ENCODE peak calls at places on chromosome 3, in four cellular contexts. T is WTC11, P is foreskin fibroblast, J is choroid plexus epithelial cell. D is an unnamed sample.

GRCh38 chr3:123791898-123792297 is 92.2 kb downstream of the MYLK start:
- DNase-seq in T (no peak), P (peak), J (peak), D (peak)

GRCh38 chr3:88467191-88467590 is 317.4 kb downstream of the C3orf38 start:
- DNase-seq in T (peak), P (no peak), J (no peak), D (no peak)

GRCh38 chr3:107674371-107674770 is 151.6 kb downstream of the BBX start:
- DNase-seq in T (no peak), P (no peak), J (no peak), D (no peak)

GRCh38 chr3:111691293-111691909 is 96.3 kb upstream of the ZBED2 start:
- DNase-seq in T (no peak), P (peak), J (peak), D (peak)

GRCh38 chr3:177358085-177358967 is 161.0 kb upstream of the TBL1XR1 start:
- DNase-seq in T (peak), P (peak), J (peak), D (no peak)

GRCh38 chr3:88410259-88410658 is 260.5 kb downstream of the C3orf38 start:
- DNase-seq in T (no peak), P (no peak), J (peak), D (no peak)

GRCh38 chr3:153257673-153258351 is 95.8 kb downstream of the RAP2B start:
- DNase-seq in T (no peak), P (peak), J (peak), D (no peak)

GRCh38 chr3:104596551-104596950 is 770.2 kb upstream of the ALCAM start:
- DNase-seq in T (no peak), P (peak), J (peak), D (peak)

GRCh38 chr3:156732715-156733114 is 58.3 kb downstream of the TIPARP start:
- DNase-seq in T (no peak), P (no peak), J (no peak), D (no peak)

GRCh38 chr3:127706785-127707351 is 34.1 kb downstream of the ABTB1 start:
- DNase-seq in T (no peak), P (no peak), J (no peak), D (no peak)

GRCh38 chr3:192892981-192893827 is 24.5 kb downstream of the MB21D2 start:
- DNase-seq in T (peak), P (peak), J (peak), D (peak)

GRCh38 chr3:16378415-16378814 is 113.4 kb downstream of the OXNAD1 start:
- DNase-seq in T (no peak), P (no peak), J (no peak), D (peak)

GRCh38 chr3:127486337-127486944 is 104.1 kb downstream of the TPRA1 start:
- DNase-seq in T (no peak), P (no peak), J (no peak), D (no peak)

GRCh38 chr3:71447803-71448202 is 135.7 kb downstream of the FOXP1 start:
- DNase-seq in T (no peak), P (no peak), J (peak), D (no peak)

GRCh38 chr3:178263236-178263916 is 272.9 kb upstream of the KCNMB2 start:
- DNase-seq in T (no peak), P (peak), J (peak), D (no peak)

GRCh38 chr3:194276768-194277546 is 74.2 kb downstream of the CPN2 start:
- DNase-seq in T (peak), P (peak), J (no peak), D (no peak)

GRCh38 chr3:34411596-34411995 is 613.2 kb downstream of the PDCD6IP start:
- DNase-seq in T (no peak), P (no peak), J (no peak), D (no peak)

GRCh38 chr3:50221413-50222168 is 14.4 kb upstream of the GNAI2 start:
- DNase-seq in T (peak), P (no peak), J (no peak), D (no peak)

GRCh38 chr3:50227390-50228183 is 8.4 kb upstream of the GNAI2 start:
- DNase-seq in T (peak), P (peak), J (peak), D (peak)

GRCh38 chr3:50226888-50227389 is 9.1 kb upstream of the GNAI2 start:
- DNase-seq in T (peak), P (peak), J (peak), D (peak)

GRCh38 chr3:50222169-50222528 is 13.9 kb upstream of the GNAI2 start:
- DNase-seq in T (no peak), P (no peak), J (no peak), D (no peak)

GRCh38 chr3:50224639-50225038 is 11.4 kb upstream of the GNAI2 start:
- DNase-seq in T (no peak), P (no peak), J (no peak), D (no peak)
- TF ChIP-seq CTCF in T (no peak), P (no peak), J (no peak), D (no peak)

DNA sequence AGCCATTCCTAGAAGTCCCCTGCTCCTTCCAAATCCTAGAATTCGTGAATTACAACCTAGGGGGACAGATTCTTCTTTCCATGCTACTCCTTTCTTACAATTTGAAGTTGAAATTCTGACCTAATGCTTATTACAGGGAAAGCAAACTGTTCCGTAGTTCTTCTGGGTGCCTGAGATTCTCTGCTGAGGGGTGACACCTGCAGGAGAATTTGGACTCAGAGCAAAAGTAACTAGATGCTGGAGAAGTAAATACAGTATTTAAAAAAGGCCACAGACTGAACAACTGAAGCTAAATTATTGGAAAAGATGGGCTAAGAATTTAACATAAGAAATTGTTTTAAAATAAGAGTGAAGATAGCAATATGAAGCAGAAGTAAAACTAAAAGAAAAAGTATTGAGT is 37.9 kb downstream of the ACAD9 start:
- DNase-seq in T (no peak), P (no peak), J (peak), D (no peak)
- TF ChIP-seq CTCF in T (no peak), P (no peak), J (peak), D (no peak)

DNA sequence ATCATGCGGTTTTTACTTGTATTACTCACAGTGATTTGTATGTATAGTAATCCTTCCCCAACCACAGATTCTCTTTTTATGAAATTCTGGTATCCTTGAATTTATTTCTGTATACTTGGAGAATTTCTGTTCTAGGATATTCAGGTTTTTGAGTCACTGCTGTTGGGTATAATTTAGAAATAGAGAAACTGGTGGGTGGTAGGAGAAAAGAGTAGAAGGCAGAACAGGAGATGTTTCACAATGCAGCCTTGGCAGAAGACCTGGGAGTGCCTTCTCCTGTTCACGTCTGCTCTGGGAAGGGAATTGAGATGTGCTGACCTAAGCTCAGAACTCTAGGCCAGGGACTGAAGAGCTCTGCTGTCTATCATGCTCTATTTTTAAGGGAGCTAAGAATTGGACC is 193.6 kb downstream of the EPHB1 start:
- DNase-seq in T (no peak), P (no peak), J (no peak), D (peak)
- TF ChIP-seq CTCF in T (no peak), P (no peak), J (no peak), D (no peak)

DNA sequence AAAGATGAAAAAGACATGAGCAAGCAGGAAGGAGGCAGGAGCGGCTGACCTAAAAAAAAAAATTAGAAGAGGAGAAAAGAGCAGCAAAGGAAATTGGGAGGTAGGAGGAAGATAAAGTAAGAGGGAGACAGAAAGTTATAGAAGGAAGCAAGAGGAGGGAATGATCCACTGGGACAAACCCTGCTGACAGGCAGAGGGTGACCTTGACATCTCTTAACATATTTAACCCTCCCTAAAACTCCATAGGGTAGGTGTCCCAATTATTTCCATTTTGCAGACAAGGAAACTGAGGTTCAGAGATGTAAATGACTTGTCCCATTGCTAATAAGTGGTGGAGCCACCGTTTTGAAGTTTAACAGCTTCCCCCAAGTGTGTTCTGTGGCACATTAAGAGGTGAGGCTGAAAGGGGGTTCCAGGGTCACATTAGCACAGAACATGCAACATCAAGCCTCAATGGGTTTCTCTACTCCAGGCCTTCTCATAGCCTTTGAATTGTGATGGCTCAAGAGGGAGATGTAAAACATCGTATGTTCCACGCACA is 37.4 kb upstream of the PRICKLE2 start:
- DNase-seq in T (peak), P (no peak), J (no peak), D (no peak)
- TF ChIP-seq CTCF in T (no peak), P (no peak), J (peak), D (peak)

GRCh38 chr3:48505146-48505545 is 1.2 kb upstream of the SHISA5 start:
- DNase-seq in T (no peak), P (no peak), J (no peak), D (no peak)

GRCh38 chr3:48511551-48511950 is 7.6 kb upstream of the SHISA5 start:
- DNase-seq in T (no peak), P (no peak), J (no peak), D (no peak)

GRCh38 chr3:48503406-48504050 is 446 bp downstream of the SHISA5 start:
- DNase-seq in T (peak), P (peak), J (peak), D (peak)

GRCh38 chr3:48504051-48504946 is at the start of gene SHISA5:
- DNase-seq in T (peak), P (peak), J (peak), D (peak)

GRCh38 chr3:48507256-48508061 is 3.5 kb upstream of the SHISA5 start:
- DNase-seq in T (peak), P (peak), J (peak), D (peak)
- TF ChIP-seq CTCF in T (peak), P (peak), J (peak), D (peak)

GRCh38 chr3:125191730-125192129 is 20.8 kb downstream of the SLC12A8 start:
- DNase-seq in T (no peak), P (no peak), J (no peak), D (no peak)

GRCh38 chr3:125192190-125193035 is 20.1 kb downstream of the SLC12A8 start:
- DNase-seq in T (peak), P (no peak), J (no peak), D (no peak)

GRCh38 chr3:125194061-125194848 is 18.3 kb downstream of the SLC12A8 start:
- DNase-seq in T (no peak), P (peak), J (peak), D (peak)

GRCh38 chr3:125191256-125191655 is 21.3 kb downstream of the SLC12A8 start:
- DNase-seq in T (no peak), P (peak), J (no peak), D (no peak)

DNA sequence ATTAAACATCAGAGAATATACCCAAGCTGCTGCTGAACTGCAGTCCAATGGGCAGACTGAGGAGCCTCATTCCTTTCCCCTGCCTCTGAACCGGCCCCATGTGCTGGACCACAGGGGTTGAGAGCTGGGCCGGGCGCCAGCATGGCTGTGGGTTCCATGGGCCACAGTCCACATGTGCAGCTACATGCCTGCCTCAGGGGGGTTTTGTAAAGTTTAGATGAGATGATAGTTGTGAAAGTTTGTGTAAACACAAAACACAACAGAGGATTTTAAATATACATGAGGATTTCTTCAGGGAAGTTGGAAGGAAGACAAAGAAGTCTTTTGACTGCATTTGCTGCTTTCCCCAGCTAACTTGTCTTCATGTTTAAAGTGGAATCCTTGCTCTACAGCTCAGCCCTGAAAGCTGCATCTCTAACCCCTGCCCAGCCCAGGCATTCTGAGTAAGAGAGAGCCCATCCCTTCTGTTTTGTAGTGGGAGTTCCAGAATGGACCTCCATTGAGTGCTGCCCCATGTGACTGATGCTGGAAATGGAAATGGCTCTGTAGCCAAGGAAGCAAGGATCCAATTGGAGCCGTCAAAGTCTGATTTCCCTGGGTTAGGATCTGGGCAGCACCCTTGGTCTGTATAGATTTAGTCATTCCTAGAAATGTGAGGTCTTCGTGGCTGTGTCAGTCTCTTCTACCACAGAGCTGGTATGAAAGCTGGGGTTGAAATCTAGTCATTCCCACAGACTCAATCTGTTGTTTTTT is 17.5 kb downstream of the SLC12A8 start:
- DNase-seq in T (no peak), P (peak), J (peak), D (peak)
- TF ChIP-seq CTCF in T (no peak), P (no peak), J (peak), D (peak)

GRCh38 chr3:10972359-10972758 is 20.2 kb upstream of the SLC6A1 start:
- DNase-seq in T (no peak), P (no peak), J (no peak), D (no peak)
- TF ChIP-seq CTCF in T (no peak), P (no peak), J (no peak), D (no peak)

GRCh38 chr3:132267594-132267993 is 49.6 kb upstream of the ACP3 start:
- DNase-seq in T (no peak), P (no peak), J (no peak), D (no peak)

GRCh38 chr3:132273043-132273442 is 44.2 kb upstream of the ACP3 start:
- DNase-seq in T (no peak), P (no peak), J (no peak), D (no peak)

GRCh38 chr3:132265488-132265887 is 51.7 kb upstream of the ACP3 start:
- DNase-seq in T (no peak), P (no peak), J (no peak), D (no peak)

GRCh38 chr3:132265008-132265407 is 52.2 kb upstream of the ACP3 start:
- DNase-seq in T (no peak), P (no peak), J (no peak), D (no peak)

GRCh38 chr3:132268956-132269355 is 48.3 kb upstream of the ACP3 start:
- DNase-seq in T (peak), P (peak), J (peak), D (peak)
- TF ChIP-seq CTCF in T (no peak), P (peak), J (peak), D (peak)

DNA sequence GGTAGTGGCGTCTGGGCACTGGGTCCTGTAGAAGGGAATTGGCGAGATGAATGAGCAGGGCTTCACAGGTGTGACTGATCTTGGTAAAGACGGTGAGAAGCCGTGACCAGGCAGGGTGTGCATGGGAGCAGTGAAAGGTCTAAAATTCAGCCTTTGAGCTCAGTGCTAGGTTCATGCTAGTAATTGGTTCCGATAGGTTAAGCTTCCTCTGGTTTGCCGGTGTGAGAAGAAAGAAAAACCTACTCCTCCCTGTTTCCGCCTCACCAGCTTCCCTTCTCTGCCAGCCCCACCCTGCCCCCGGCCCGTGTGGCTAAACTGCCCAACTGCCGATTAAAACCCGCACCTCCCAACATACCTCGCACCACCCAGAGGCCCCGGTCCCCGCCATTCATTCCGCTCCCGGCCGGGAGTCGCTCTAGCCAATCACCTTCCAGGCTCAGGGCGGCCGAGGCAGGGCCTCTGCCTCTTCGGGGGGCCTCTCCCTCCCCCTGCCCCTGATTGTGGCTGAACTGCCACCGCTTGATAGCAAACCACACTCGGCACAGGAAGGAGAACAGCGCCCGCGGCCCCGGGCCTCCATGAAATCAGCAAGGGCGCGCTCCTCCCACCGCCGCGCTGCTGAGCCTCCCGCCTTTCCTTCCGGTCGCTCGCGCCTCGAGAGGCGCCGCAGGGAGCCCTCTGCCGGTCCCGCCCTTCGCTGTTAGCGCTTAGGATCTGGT is 7.3 kb upstream of the NRROS start:
- DNase-seq in T (peak), P (peak), J (peak), D (peak)
- TF ChIP-seq CTCF in T (no peak), P (peak), J (peak), D (peak)

D was measured in HFFc6.